ENCODE peak calls at places on chromosomes 2 and 18, in ten cellular contexts. U is NCI-H146; N is NCI-H2171; H is RPMI7951; J is fibroblast of lung; K is GF-D8; R is HTR-8/SVneo; E is activated CD4-positive, alpha-beta T cell treated with anti-CD3 and anti-CD28 coated beads for 1 hour; T is midbrain; L is AG08396. Z is an unnamed sample.

GRCh38 chr2:5898667-5899066 is 206.5 kb downstream of the SOX11 start:
- DNase-seq in T (no peak), H (no peak), N (no peak), L (no peak), R (no peak), U (no peak), J (no peak), K (no peak), E (no peak), Z (no peak)

GRCh38 chr2:16645771-16646559 is 19.7 kb downstream of the CYRIA start:
- DNase-seq in H (no peak), K (no peak), T (no peak), L (no peak), R (no peak), E (no peak), U (no peak), N (no peak), J (no peak), Z (no peak)

GRCh38 chr2:132439703-132440398 is 23.2 kb downstream of the GPR39 start:
- DNase-seq in L (no peak), H (peak; percentile 77), T (no peak), J (peak; percentile 40), E (no peak), U (no peak), K (no peak), R (no peak), N (no peak), Z (no peak)

GRCh38 chr2:158128168-158128973 is 26.7 kb downstream of the UPP2 start:
- DNase-seq in T (no peak), R (no peak), N (no peak), J (no peak), U (peak; percentile 3), K (no peak), H (no peak), E (no peak), L (no peak), Z (no peak)

GRCh38 chr2:187117483-187117882 is 268.5 kb upstream of the ZSWIM2 start:
- DNase-seq in K (no peak), N (no peak), R (no peak), T (no peak), U (peak; percentile 33), H (peak; percentile 8), E (no peak), L (no peak), J (peak; percentile 3), Z (no peak)

GRCh38 chr18:7722955-7723354 is 155.8 kb downstream of the PTPRM start:
- DNase-seq in E (no peak), L (no peak), R (no peak), K (no peak), U (no peak), T (no peak), N (no peak), H (no peak), J (no peak), Z (no peak)

GRCh38 chr18:76461692-76462325 is 33.2 kb downstream of the ZNF516 start:
- DNase-seq in K (no peak), L (no peak), R (no peak), U (no peak), J (no peak), T (no peak), E (no peak), N (no peak), H (no peak), Z (no peak)

GRCh38 chr2:121084137-121084680 is 200.8 kb downstream of the TFCP2L1 start:
- DNase-seq in N (no peak), T (no peak), K (no peak), U (no peak), L (no peak), H (peak; percentile 57), R (no peak), J (no peak), E (no peak), Z (no peak)

GRCh38 chr2:159516241-159516758 is 100.0 kb downstream of the BAZ2B start:
- DNase-seq in J (peak; percentile 52), N (peak; percentile 48), K (peak; percentile 51), L (peak; percentile 8), T (peak; percentile 67), H (peak; percentile 42), E (no peak), U (peak; percentile 89), R (peak; percentile 19), Z (peak; percentile 41)

GRCh38 chr2:2827691-2828315 is 496.7 kb upstream of the MYT1L start:
- DNase-seq in T (no peak), H (no peak), E (peak; percentile 3), L (no peak), K (no peak), R (no peak), J (no peak), U (no peak), N (no peak), Z (no peak)

GRCh38 chr2:218516614-218517013 is 51.5 kb downstream of the USP37 start:
- DNase-seq in L (peak; percentile 10), U (no peak), N (no peak), E (no peak), J (peak; percentile 5), R (no peak), H (peak; percentile 31), T (no peak), K (no peak), Z (no peak)

GRCh38 chr2:178787934-178788333 is 19.3 kb downstream of the TTN start:
- DNase-seq in T (no peak), K (no peak), R (no peak), U (no peak), N (no peak), J (no peak), H (no peak), E (no peak), L (no peak), Z (no peak)

GRCh38 chr2:204986641-204987040 is 441.4 kb downstream of the PARD3B start:
- DNase-seq in L (no peak), N (no peak), K (no peak), H (no peak), J (no peak), R (no peak), U (no peak), T (no peak), E (no peak), Z (no peak)

GRCh38 chr2:201675454-201675853 is 23.0 kb downstream of the MPP4 start:
- DNase-seq in H (no peak), U (no peak), N (no peak), K (no peak), J (no peak), R (no peak), T (no peak), L (no peak), E (no peak), Z (no peak)

GRCh38 chr2:120959426-120959825 is 223.8 kb downstream of the GLI2 start:
- DNase-seq in E (no peak), K (no peak), J (peak; percentile 73), H (no peak), R (no peak), L (no peak), N (no peak), U (no peak), T (no peak), Z (no peak)

GRCh38 chr2:187461294-187462261 is 13.5 kb upstream of the CALCRL start:
- DNase-seq in N (peak; percentile 62), L (no peak), T (no peak), H (no peak), R (peak; percentile 49), U (no peak), K (no peak), E (no peak), J (no peak), Z (no peak)

GRCh38 chr18:79396431-79397287 is 929 bp downstream of the NFATC1 start:
- DNase-seq in E (no peak), N (no peak), T (peak; percentile 36), H (no peak), J (peak; percentile 59), L (peak; percentile 64), R (no peak), K (no peak), U (peak; percentile 53), Z (no peak)

GRCh38 chr2:11753886-11754704 is 7.7 kb downstream of the LPIN1 start:
- DNase-seq in N (no peak), R (peak; percentile 67), U (peak; percentile 73), T (no peak), E (peak; percentile 54), J (peak; percentile 75), K (no peak), L (peak; percentile 77), H (peak; percentile 72), Z (no peak)

GRCh38 chr2:47554311-47554905 is 151.5 kb downstream of the MSH2 start:
- DNase-seq in K (peak; percentile 49), U (no peak), L (no peak), R (no peak), T (no peak), H (peak; percentile 15), N (no peak), J (peak; percentile 32), E (no peak), Z (no peak)

GRCh38 chr2:170972508-170973224 is 43.6 kb downstream of the GORASP2 start:
- DNase-seq in E (no peak), R (no peak), T (no peak), J (peak; percentile 10), L (no peak), K (no peak), H (peak; percentile 20), N (no peak), U (peak; percentile 19), Z (peak; percentile 13)

GRCh38 chr2:85185431-85185940 is 52.3 kb downstream of the TCF7L1 start:
- DNase-seq in N (no peak), J (peak; percentile 51), U (no peak), K (no peak), E (no peak), L (no peak), R (no peak), T (no peak), H (no peak), Z (no peak)

GRCh38 chr2:169573160-169573973 is at the start of gene FASTKD1:
- DNase-seq in J (peak; percentile 81), E (peak; percentile 76), N (peak; percentile 95), T (peak; percentile 93), H (peak; percentile 87), K (peak; percentile 90), L (peak; percentile 91), R (peak; percentile 81), U (peak; percentile 88), Z (peak; percentile 90)

GRCh38 chr2:169743549-169743948 is 9.9 kb downstream of the KLHL23 start:
- DNase-seq in N (no peak), T (peak; percentile 61), U (no peak), L (no peak), K (no peak), R (no peak), J (no peak), E (no peak), H (no peak), Z (no peak)

GRCh38 chr18:10923225-10923624 is 226.1 kb downstream of the PIEZO2 start:
- DNase-seq in L (no peak), H (no peak), T (no peak), J (peak; percentile 28), R (no peak), N (no peak), U (no peak), E (no peak), K (no peak), Z (no peak)

GRCh38 chr2:104685591-104685990 is 168.3 kb upstream of the POU3F3 start:
- DNase-seq in H (no peak), E (no peak), L (no peak), J (no peak), T (no peak), K (no peak), N (no peak), U (no peak), R (no peak), Z (no peak)

Z was measured in cerebellum.